ENCODE peak calls at places on chromosomes 7 and 10, in six cellular contexts. Q, Y, M, V, Z and U are unnamed samples.

GRCh38 chr7:90425376-90425775 is 22.1 kb downstream of the CLDN12 start:
- DNase-seq in Y (no peak), M (no peak), V (no peak), Q (peak), Z (no peak), U (no peak)

GRCh38 chr7:155296788-155297516 is 726 bp upstream of the INSIG1 start:
- DNase-seq in Q (peak), M (peak), Z (no peak), V (peak), Y (peak), U (peak)

GRCh38 chr7:123355576-123356195 is 155.9 kb upstream of the SLC13A1 start:
- DNase-seq in V (no peak), Z (no peak), Y (peak), Q (no peak), M (no peak), U (no peak)

GRCh38 chr10:131972474-131973071 is 9.2 kb downstream of the BNIP3 start:
- DNase-seq in Z (no peak), M (no peak), Q (no peak), V (peak), Y (peak), U (no peak)

GRCh38 chr7:86966920-86967319 is 92.5 kb downstream of the ELAPOR2 start:
- DNase-seq in Q (no peak), Y (no peak), M (no peak), Z (no peak), V (no peak), U (no peak)

GRCh38 chr10:6530211-6530840 is 49.8 kb downstream of the PRKCQ start:
- DNase-seq in Q (no peak), M (peak), Y (no peak), Z (no peak), V (no peak), U (no peak)

GRCh38 chr7:95334434-95334833 is 10.1 kb upstream of the PON1 start:
- DNase-seq in V (no peak), Y (peak), Q (peak), Z (no peak), M (no peak), U (no peak)

GRCh38 chr7:1053002-1053411 is 8.7 kb downstream of the GPR146 start:
- DNase-seq in V (peak), M (no peak), Y (no peak), Z (no peak), Q (no peak), U (no peak)

GRCh38 chr7:105600720-105601550 is 19.6 kb upstream of the EFCAB10 start:
- DNase-seq in Z (no peak), Y (peak), Q (no peak), V (no peak), M (no peak), U (no peak)

GRCh38 chr10:128069351-128070051 is 56.7 kb downstream of the MKI67 start:
- DNase-seq in Z (peak), Q (peak), M (peak), Y (peak), V (peak), U (peak)

GRCh38 chr7:105389090-105389650 is 449 bp upstream of the SRPK2 start:
- DNase-seq in Y (peak), M (no peak), V (peak), Z (no peak), Q (peak), U (peak)

GRCh38 chr10:96339956-96340904 is 18.6 kb downstream of the OPALIN start:
- DNase-seq in V (peak), M (peak), Y (peak), Q (peak), Z (no peak), U (no peak)